ENCODE peak calls at places on chromosomes 4 and X, in ten cellular contexts. D is HCT116; C is cardiac fibroblast; O is GM12865; Y is CD4-positive, alpha-beta T cell; G is A549; P is breast epithelium; U is heart left ventricle; L is thoracic aorta; I is CD8-positive, alpha-beta T cell. H is an unnamed sample.

GRCh38 chr4:91113130-91113706 is 986.0 kb downstream of the CCSER1 start:
- DNase-seq in D (peak), C (peak), O (peak), Y (no peak), G (peak), P (no peak), U (no peak), L (no peak), I (no peak), H (no peak)

GRCh38 chr4:139492429-139492828 is 38.5 kb downstream of the RAB33B start:
- DNase-seq in D (no peak), C (no peak), O (no peak), Y (no peak), G (no peak), P (no peak), U (no peak), L (no peak), I (no peak), H (no peak)

GRCh38 chrX:129792586-129793291 is 13.0 kb downstream of the SASH3 start:
- DNase-seq in D (no peak), C (no peak), O (no peak), Y (no peak), G (no peak), P (no peak), U (no peak), L (no peak), I (no peak), H (no peak)

GRCh38 chr4:10582059-10582686 is 102.4 kb downstream of the CLNK start:
- DNase-seq in D (peak), C (peak), O (peak), Y (no peak), G (peak), P (no peak), U (peak), L (no peak), I (no peak), H (no peak)

GRCh38 chr4:101967697-101968346 is 177.3 kb downstream of the BANK1 start:
- DNase-seq in D (no peak), C (peak), O (no peak), Y (no peak), G (no peak), P (no peak), U (no peak), L (no peak), I (no peak), H (no peak)

GRCh38 chr4:123870283-123870876 is 473.8 kb downstream of the SPRY1 start:
- DNase-seq in D (no peak), C (peak), O (no peak), Y (no peak), G (no peak), P (no peak), U (no peak), L (no peak), I (no peak), H (no peak)

GRCh38 chrX:44483965-44484606 is 58.6 kb downstream of the FUNDC1 start:
- DNase-seq in D (no peak), C (no peak), O (no peak), Y (no peak), G (no peak), P (no peak), U (no peak), L (no peak), I (no peak), H (no peak)

GRCh38 chr4:152021788-152022438 is 261.1 kb upstream of the GATB start:
- DNase-seq in D (no peak), C (no peak), O (no peak), Y (no peak), G (no peak), P (no peak), U (peak), L (no peak), I (no peak), H (no peak)

GRCh38 chr4:41245983-41246382 is 10.7 kb upstream of the UCHL1 start:
- DNase-seq in D (no peak), C (no peak), O (no peak), Y (no peak), G (no peak), P (no peak), U (no peak), L (no peak), I (no peak), H (no peak)

GRCh38 chr4:79756496-79756895 is 316.5 kb downstream of the ANTXR2 start:
- DNase-seq in D (no peak), C (no peak), O (no peak), Y (no peak), G (no peak), P (no peak), U (no peak), L (no peak), I (no peak), H (no peak)

GRCh38 chr4:145545538-145546224 is 64.0 kb downstream of the SMAD1 start:
- DNase-seq in D (peak), C (peak), O (peak), Y (no peak), G (peak), P (no peak), U (no peak), L (no peak), I (no peak), H (no peak)

GRCh38 chr4:157459789-157460188 is 239.3 kb downstream of the GRIA2 start:
- DNase-seq in D (no peak), C (no peak), O (no peak), Y (no peak), G (no peak), P (no peak), U (no peak), L (no peak), I (no peak), H (no peak)

GRCh38 chrX:78650906-78651437 is 8.2 kb downstream of the RTL3 start:
- DNase-seq in D (no peak), C (peak), O (peak), Y (no peak), G (no peak), P (no peak), U (no peak), L (no peak), I (no peak), H (no peak)

GRCh38 chr4:65227628-65228027 is 442.7 kb downstream of the EPHA5 start:
- DNase-seq in D (no peak), C (no peak), O (no peak), Y (no peak), G (no peak), P (no peak), U (no peak), L (no peak), I (no peak), H (no peak)
- TF ChIP-seq CTCF in D (no peak), C (no peak), O (no peak), Y (no peak), G (no peak), P (no peak), U (no peak), L (no peak), I (no peak), H (no peak)

DNA sequence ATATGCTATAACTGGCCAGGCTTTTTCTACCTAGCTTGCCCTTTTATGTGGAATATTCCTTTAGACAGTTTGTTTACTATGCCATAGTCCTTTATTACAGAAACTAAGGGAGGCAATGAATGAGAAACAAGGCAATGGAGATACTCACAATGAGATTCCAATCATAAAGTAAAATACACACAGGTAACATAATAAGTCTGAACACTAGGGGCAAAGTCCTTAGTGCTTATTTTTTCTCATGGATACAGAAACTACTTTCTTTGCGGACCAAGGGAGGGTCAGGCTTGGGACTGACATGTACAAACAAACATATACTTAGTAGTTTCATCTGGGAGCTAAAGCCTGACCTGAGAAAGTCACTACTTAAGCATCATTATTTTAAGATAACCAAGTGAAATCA is 16.0 kb upstream of the UGT8 start:
- DNase-seq in D (no peak), C (no peak), O (no peak), Y (no peak), G (no peak), P (no peak), U (no peak), L (no peak), I (no peak), H (no peak)
- TF ChIP-seq CTCF in D (peak), C (no peak), O (no peak), Y (no peak), G (no peak), P (no peak), U (no peak), L (no peak), I (no peak), H (no peak)

DNA sequence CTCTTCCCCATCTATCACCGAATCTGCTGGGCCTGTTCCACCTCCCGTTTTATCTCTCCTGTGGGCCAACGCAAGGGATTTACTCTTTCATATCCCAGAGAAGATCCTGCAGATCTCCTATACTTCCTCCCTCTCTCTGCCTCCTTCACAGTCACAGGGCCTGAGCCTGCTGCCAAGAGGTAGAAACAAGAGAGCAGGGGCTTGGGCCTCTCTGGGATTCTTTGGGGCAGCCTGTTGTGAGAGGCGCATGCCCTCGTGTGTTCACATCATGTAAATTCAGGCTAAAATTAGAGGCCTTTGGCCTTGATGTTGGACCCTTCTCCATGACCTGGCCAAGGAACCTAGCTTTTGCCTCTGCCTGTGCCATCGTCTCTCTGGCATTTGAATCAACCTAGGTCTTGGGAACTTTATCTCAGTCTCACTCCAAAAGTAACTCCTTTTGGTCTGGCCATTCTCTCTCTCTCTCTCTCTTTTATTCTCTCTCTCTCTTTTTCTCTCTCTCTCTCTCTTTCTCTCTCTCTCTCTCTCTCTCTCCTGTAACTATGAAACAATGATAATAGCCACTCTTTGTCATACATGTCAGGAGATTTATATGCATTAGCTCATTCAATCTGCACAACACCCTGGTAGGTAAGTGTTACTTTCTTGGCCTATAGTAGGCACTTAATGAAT is 20.0 kb upstream of the EFNB1 start:
- DNase-seq in D (peak), C (peak), O (no peak), Y (no peak), G (no peak), P (no peak), U (peak), L (no peak), I (no peak), H (no peak)
- TF ChIP-seq CTCF in D (peak), C (peak), O (no peak), Y (no peak), G (no peak), P (peak), U (peak), L (no peak), I (no peak), H (no peak)

GRCh38 chr4:65302145-65302544 is 368.1 kb downstream of the EPHA5 start:
- DNase-seq in D (no peak), C (no peak), O (no peak), Y (no peak), G (no peak), P (no peak), U (no peak), L (no peak), I (no peak), H (no peak)

GRCh38 chr4:65296246-65296645 is 374.0 kb downstream of the EPHA5 start:
- DNase-seq in D (no peak), C (no peak), O (no peak), Y (no peak), G (no peak), P (no peak), U (no peak), L (no peak), I (no peak), H (no peak)
- TF ChIP-seq CTCF in D (no peak), C (no peak), O (no peak), Y (no peak), G (no peak), P (no peak), U (no peak), L (no peak), I (no peak), H (no peak)

DNA sequence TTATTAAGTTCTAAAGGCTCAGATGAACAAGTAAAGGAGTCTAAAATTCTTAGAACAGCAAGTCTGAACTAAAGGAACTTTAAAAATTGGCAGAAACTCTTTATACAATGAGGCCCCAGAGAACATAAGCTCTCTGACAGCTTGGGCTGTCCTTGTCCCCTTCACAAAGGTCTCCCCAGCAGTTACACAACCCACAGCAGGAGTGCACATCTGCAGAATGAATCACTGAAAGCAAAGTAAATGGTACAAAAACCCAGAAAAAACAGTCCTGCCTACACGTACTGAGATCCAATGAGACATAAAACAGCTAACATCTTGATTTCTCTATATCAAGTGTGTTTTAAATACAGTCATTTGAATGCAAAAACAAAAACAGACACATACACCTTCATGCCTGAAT is 18.7 kb downstream of the RBBP7 start:
- DNase-seq in D (no peak), C (no peak), O (no peak), Y (no peak), G (no peak), P (no peak), U (no peak), L (no peak), I (no peak), H (no peak)
- TF ChIP-seq CTCF in D (no peak), C (no peak), O (no peak), Y (no peak), G (no peak), P (no peak), U (no peak), L (no peak), I (no peak), H (no peak)

GRCh38 chr4:143336828-143337599 is at the start of gene GAB1:
- DNase-seq in D (no peak), C (peak), O (peak), Y (no peak), G (peak), P (peak), U (peak), L (peak), I (no peak), H (no peak)

GRCh38 chr4:143338313-143338712 is 1.6 kb downstream of the GAB1 start:
- DNase-seq in D (no peak), C (no peak), O (no peak), Y (no peak), G (no peak), P (no peak), U (no peak), L (no peak), I (no peak), H (no peak)

GRCh38 chr4:143339497-143339896 is 2.8 kb downstream of the GAB1 start:
- DNase-seq in D (no peak), C (no peak), O (no peak), Y (no peak), G (no peak), P (no peak), U (no peak), L (no peak), I (no peak), H (no peak)

GRCh38 chr4:143335979-143336827 is 473 bp upstream of the GAB1 start:
- DNase-seq in D (no peak), C (peak), O (peak), Y (no peak), G (peak), P (peak), U (peak), L (peak), I (no peak), H (peak)

GRCh38 chr4:143337600-143338287 is 1.1 kb downstream of the GAB1 start:
- DNase-seq in D (no peak), C (peak), O (peak), Y (no peak), G (no peak), P (no peak), U (peak), L (no peak), I (no peak), H (no peak)
- TF ChIP-seq CTCF in D (no peak), C (no peak), O (no peak), Y (no peak), G (no peak), P (no peak), U (no peak), L (no peak), I (no peak), H (no peak)

DNA sequence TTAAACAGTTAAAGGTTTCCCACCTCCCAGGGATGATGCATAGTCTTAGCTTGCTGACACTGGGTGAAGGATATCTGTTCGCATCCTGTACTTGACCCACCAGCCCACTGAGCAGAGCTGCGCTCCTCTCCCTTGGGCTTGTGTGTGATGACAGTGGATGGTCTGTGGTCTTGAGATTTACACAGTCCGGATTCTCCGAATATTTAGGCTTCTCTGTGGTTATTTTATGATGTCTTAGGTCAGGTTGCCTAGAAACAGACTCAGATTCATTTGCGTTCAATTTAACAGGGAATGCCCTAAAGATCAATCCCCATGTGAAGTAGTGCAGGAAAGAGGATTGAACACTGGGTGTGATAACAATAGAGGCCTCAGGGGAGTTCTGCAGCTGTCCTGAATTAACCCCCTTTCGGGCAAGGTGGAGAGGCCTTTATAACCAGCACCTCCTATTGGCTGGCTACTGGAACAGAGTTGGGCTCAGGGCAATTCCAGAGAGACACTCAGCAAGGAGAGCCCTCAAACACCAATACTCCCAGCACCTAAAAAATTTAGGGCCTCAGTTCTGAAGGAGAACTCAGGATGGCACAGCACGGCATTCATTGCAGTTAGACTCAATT is 653.2 kb upstream of the GALNT7 start:
- DNase-seq in D (no peak), C (no peak), O (no peak), Y (no peak), G (no peak), P (no peak), U (no peak), L (no peak), I (no peak), H (no peak)
- TF ChIP-seq CTCF in D (no peak), C (no peak), O (no peak), Y (no peak), G (no peak), P (no peak), U (no peak), L (no peak), I (no peak), H (no peak)

DNA sequence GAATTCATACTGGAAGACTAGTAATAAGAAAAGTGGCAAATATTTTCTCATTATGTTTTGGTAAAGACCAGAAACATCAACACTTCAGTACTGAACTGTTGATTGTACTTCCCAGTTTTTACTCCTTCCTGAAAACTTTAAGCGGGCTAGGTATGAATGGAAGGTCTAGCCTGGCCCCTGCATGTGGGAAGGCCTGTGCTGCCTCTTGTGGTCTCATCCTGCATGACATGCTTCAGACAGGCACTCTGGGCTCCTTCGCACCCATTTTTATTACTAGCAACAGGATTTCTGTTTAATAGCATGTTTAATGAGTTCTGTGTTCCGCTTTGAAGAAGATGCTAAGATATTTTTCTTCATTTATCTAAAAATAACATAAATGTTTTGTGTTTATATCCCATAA is 279.1 kb downstream of the ANK2 start:
- DNase-seq in D (no peak), C (no peak), O (peak), Y (no peak), G (peak), P (no peak), U (no peak), L (no peak), I (no peak), H (no peak)
- TF ChIP-seq CTCF in D (peak), C (peak), O (peak), Y (no peak), G (no peak), P (peak), U (no peak), L (no peak), I (peak), H (no peak)

DNA sequence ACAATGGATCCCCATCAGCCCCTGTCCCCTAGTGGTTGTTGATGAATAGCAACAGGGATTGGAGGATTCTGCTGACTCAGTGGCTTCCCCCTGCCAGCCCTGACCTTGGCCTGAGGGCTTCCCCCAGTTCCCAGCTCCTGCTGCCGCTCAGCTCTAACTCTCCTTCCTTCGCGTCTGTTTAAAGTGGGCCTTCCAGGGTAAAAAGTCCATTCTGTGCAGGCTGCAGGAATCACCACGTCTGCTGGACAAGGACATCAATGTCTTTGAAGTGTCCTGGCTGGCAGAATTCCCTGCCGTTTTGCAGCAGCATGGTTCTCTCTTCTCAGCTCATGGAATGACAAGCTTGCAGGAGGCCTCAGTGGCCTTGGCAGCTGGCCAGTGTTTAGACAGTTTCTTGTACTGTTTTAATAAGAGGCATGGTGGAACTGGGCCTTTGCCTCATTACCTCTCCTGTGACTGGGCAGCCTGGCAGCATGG is 152.5 kb upstream of the STX18 start:
- DNase-seq in D (no peak), C (peak), O (peak), Y (no peak), G (peak), P (no peak), U (peak), L (no peak), I (no peak), H (no peak)
- TF ChIP-seq CTCF in D (peak), C (peak), O (peak), Y (no peak), G (no peak), P (no peak), U (no peak), L (no peak), I (no peak), H (no peak)